ENCODE peak calls at places on chromosomes 12 and 14, in six cellular contexts. One of them, this sample, is unnamed.

GRCh38 chr12:122322501-122322900 is 56.2 kb upstream of the VPS33A start:
- DNase-seq in A549: no peak
- DNase-seq in adrenal gland: no peak
- DNase-seq in HFF-Myc: peak; percentile 11
- DNase-seq in H1: no peak
- DNase-seq in bronchial epithelial cell: peak; percentile 34
- DNase-seq in this sample: no peak

GRCh38 chr14:29548948-29549370 is 378.7 kb downstream of the PRKD1 start:
- DNase-seq in H1: no peak
- DNase-seq in bronchial epithelial cell: peak; percentile 69
- DNase-seq in A549: peak; percentile 68
- DNase-seq in adrenal gland: peak; percentile 36
- DNase-seq in HFF-Myc: peak; percentile 56
- DNase-seq in this sample: no peak

GRCh38 chr12:61854902-61855301 is 405.3 kb upstream of the USP15 start:
- DNase-seq in bronchial epithelial cell: no peak
- DNase-seq in A549: no peak
- DNase-seq in adrenal gland: no peak
- DNase-seq in H1: no peak
- DNase-seq in HFF-Myc: no peak
- DNase-seq in this sample: no peak

GRCh38 chr12:105492591-105492990 is 162.1 kb downstream of the C12orf75 start:
- DNase-seq in adrenal gland: no peak
- DNase-seq in A549: no peak
- DNase-seq in bronchial epithelial cell: no peak
- DNase-seq in H1: no peak
- DNase-seq in HFF-Myc: peak; percentile 42
- DNase-seq in this sample: no peak

GRCh38 chr14:105086833-105087307 is 21.6 kb upstream of the GPR132 start:
- DNase-seq in bronchial epithelial cell: peak; percentile 57
- DNase-seq in HFF-Myc: no peak
- DNase-seq in H1: peak; percentile 89
- DNase-seq in A549: peak; percentile 85
- DNase-seq in adrenal gland: peak; percentile 71
- DNase-seq in this sample: no peak

GRCh38 chr12:6302621-6303020 is 7.9 kb upstream of the PLEKHG6 start:
- DNase-seq in A549: no peak
- DNase-seq in HFF-Myc: no peak
- DNase-seq in adrenal gland: no peak
- DNase-seq in H1: no peak
- DNase-seq in bronchial epithelial cell: no peak
- DNase-seq in this sample: no peak

GRCh38 chr12:93847517-93848452 is 170.6 kb downstream of the CRADD start:
- DNase-seq in bronchial epithelial cell: no peak
- DNase-seq in HFF-Myc: no peak
- DNase-seq in H1: no peak
- DNase-seq in adrenal gland: no peak
- DNase-seq in A549: no peak
- DNase-seq in this sample: peak; percentile 35

GRCh38 chr12:25830456-25830855 is 128.0 kb upstream of the RASSF8 start:
- DNase-seq in bronchial epithelial cell: peak; percentile 39
- DNase-seq in adrenal gland: no peak
- DNase-seq in H1: no peak
- DNase-seq in A549: no peak
- DNase-seq in HFF-Myc: peak; percentile 90
- DNase-seq in this sample: no peak

GRCh38 chr12:18139254-18139653 is 49.3 kb upstream of the RERGL start:
- DNase-seq in bronchial epithelial cell: no peak
- DNase-seq in A549: no peak
- DNase-seq in H1: no peak
- DNase-seq in adrenal gland: no peak
- DNase-seq in HFF-Myc: no peak
- DNase-seq in this sample: no peak

GRCh38 chr12:46470039-46470627 is 97.6 kb upstream of the SLC38A2 start:
- DNase-seq in HFF-Myc: no peak
- DNase-seq in H1: no peak
- DNase-seq in A549: no peak
- DNase-seq in adrenal gland: no peak
- DNase-seq in bronchial epithelial cell: no peak
- DNase-seq in this sample: no peak

GRCh38 chr14:70180718-70181117 is 8.0 kb downstream of the SLC8A3 start:
- DNase-seq in HFF-Myc: no peak
- DNase-seq in bronchial epithelial cell: no peak
- DNase-seq in H1: no peak
- DNase-seq in A549: no peak
- DNase-seq in adrenal gland: no peak
- DNase-seq in this sample: no peak

GRCh38 chr12:57724936-57725740 is 13.4 kb downstream of the AGAP2 start:
- DNase-seq in bronchial epithelial cell: no peak
- DNase-seq in A549: no peak
- DNase-seq in adrenal gland: peak; percentile 21
- DNase-seq in HFF-Myc: no peak
- DNase-seq in H1: peak; percentile 40
- DNase-seq in this sample: no peak

GRCh38 chr14:105411017-105411941 is 8.3 kb upstream of the MTA1 start:
- DNase-seq in A549: no peak
- DNase-seq in H1: peak; percentile 74
- DNase-seq in bronchial epithelial cell: peak; percentile 29
- DNase-seq in HFF-Myc: no peak
- DNase-seq in adrenal gland: no peak
- DNase-seq in this sample: no peak

GRCh38 chr12:117231750-117232149 is 41.5 kb upstream of the FBXO21 start:
- DNase-seq in bronchial epithelial cell: no peak
- DNase-seq in A549: peak; percentile 48
- DNase-seq in HFF-Myc: no peak
- DNase-seq in H1: peak; percentile 73
- DNase-seq in adrenal gland: no peak
- DNase-seq in this sample: no peak

GRCh38 chr12:117240356-117240755 is 50.1 kb upstream of the FBXO21 start:
- DNase-seq in A549: no peak
- DNase-seq in adrenal gland: no peak
- DNase-seq in HFF-Myc: no peak
- DNase-seq in bronchial epithelial cell: no peak
- DNase-seq in H1: no peak
- DNase-seq in this sample: no peak

GRCh38 chr12:117235261-117235660 is 45.0 kb upstream of the FBXO21 start:
- DNase-seq in adrenal gland: no peak
- DNase-seq in H1: no peak
- DNase-seq in bronchial epithelial cell: no peak
- DNase-seq in HFF-Myc: no peak
- DNase-seq in A549: no peak
- DNase-seq in this sample: no peak

GRCh38 chr12:117234441-117234840 is 44.2 kb upstream of the FBXO21 start:
- DNase-seq in HFF-Myc: no peak
- DNase-seq in adrenal gland: no peak
- DNase-seq in bronchial epithelial cell: no peak
- DNase-seq in H1: no peak
- DNase-seq in A549: no peak
- DNase-seq in this sample: no peak

GRCh38 chr12:117236456-117237001 is 46.3 kb upstream of the FBXO21 start:
- DNase-seq in HFF-Myc: no peak
- DNase-seq in A549: peak; percentile 82
- DNase-seq in bronchial epithelial cell: peak; percentile 35
- DNase-seq in H1: peak; percentile 100
- DNase-seq in adrenal gland: peak; percentile 90
- DNase-seq in this sample: no peak
- TF ChIP-seq CTCF in HFF-Myc: peak; percentile 91
- TF ChIP-seq CTCF in A549: peak; percentile 88
- TF ChIP-seq CTCF in bronchial epithelial cell: peak; percentile 80
- TF ChIP-seq CTCF in H1: peak; percentile 72
- TF ChIP-seq CTCF in adrenal gland: peak; percentile 73
- TF ChIP-seq CTCF in this sample: peak; percentile 87

GRCh38 chr12:66065146-66065545 is 65.4 kb downstream of the LLPH start:
- DNase-seq in H1: no peak
- DNase-seq in HFF-Myc: no peak
- DNase-seq in bronchial epithelial cell: no peak
- DNase-seq in A549: no peak
- DNase-seq in adrenal gland: no peak
- DNase-seq in this sample: no peak

GRCh38 chr12:66066071-66066928 is 64.2 kb downstream of the LLPH start:
- DNase-seq in adrenal gland: no peak
- DNase-seq in H1: no peak
- DNase-seq in bronchial epithelial cell: no peak
- DNase-seq in HFF-Myc: peak; percentile 83
- DNase-seq in A549: no peak
- DNase-seq in this sample: no peak

GRCh38 chr12:66063976-66064375 is 66.6 kb downstream of the LLPH start:
- DNase-seq in HFF-Myc: no peak
- DNase-seq in bronchial epithelial cell: no peak
- DNase-seq in H1: no peak
- DNase-seq in adrenal gland: no peak
- DNase-seq in A549: no peak
- DNase-seq in this sample: no peak

GRCh38 chr12:66065623-66066022 is 64.9 kb downstream of the LLPH start:
- DNase-seq in H1: no peak
- DNase-seq in adrenal gland: no peak
- DNase-seq in A549: no peak
- DNase-seq in HFF-Myc: peak; percentile 45
- DNase-seq in bronchial epithelial cell: no peak
- DNase-seq in this sample: no peak

DNA sequence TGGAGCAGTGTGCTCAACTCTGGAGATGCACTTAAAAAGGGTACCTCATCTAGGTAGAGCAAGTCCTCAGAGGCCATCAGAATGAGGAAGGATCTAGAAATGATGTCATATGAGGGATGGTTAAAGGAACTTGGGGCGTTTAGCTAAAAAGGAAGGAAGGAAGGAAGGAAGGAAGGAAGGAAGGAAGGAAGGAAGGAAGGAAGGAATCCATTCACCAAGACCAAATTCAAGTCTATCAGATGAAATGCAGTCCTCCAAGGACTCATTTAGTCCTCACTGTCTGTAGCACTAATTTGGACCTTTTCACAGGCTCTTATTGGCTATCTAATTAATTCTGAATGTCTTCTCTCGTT is 63.6 kb downstream of the LLPH start:
- DNase-seq in adrenal gland: no peak
- DNase-seq in A549: no peak
- DNase-seq in H1: no peak
- DNase-seq in HFF-Myc: no peak
- DNase-seq in bronchial epithelial cell: no peak
- DNase-seq in this sample: no peak
- TF ChIP-seq CTCF in adrenal gland: no peak
- TF ChIP-seq CTCF in A549: no peak
- TF ChIP-seq CTCF in H1: no peak
- TF ChIP-seq CTCF in HFF-Myc: no peak
- TF ChIP-seq CTCF in bronchial epithelial cell: no peak
- TF ChIP-seq CTCF in this sample: no peak

GRCh38 chr12:125346361-125346760 is 281.1 kb downstream of the AACS start:
- DNase-seq in bronchial epithelial cell: no peak
- DNase-seq in A549: no peak
- DNase-seq in H1: peak; percentile 42
- DNase-seq in adrenal gland: no peak
- DNase-seq in HFF-Myc: no peak
- DNase-seq in this sample: no peak
- TF ChIP-seq CTCF in bronchial epithelial cell: no peak
- TF ChIP-seq CTCF in A549: no peak
- TF ChIP-seq CTCF in H1: peak; percentile 28
- TF ChIP-seq CTCF in adrenal gland: no peak
- TF ChIP-seq CTCF in HFF-Myc: no peak
- TF ChIP-seq CTCF in this sample: no peak

DNA sequence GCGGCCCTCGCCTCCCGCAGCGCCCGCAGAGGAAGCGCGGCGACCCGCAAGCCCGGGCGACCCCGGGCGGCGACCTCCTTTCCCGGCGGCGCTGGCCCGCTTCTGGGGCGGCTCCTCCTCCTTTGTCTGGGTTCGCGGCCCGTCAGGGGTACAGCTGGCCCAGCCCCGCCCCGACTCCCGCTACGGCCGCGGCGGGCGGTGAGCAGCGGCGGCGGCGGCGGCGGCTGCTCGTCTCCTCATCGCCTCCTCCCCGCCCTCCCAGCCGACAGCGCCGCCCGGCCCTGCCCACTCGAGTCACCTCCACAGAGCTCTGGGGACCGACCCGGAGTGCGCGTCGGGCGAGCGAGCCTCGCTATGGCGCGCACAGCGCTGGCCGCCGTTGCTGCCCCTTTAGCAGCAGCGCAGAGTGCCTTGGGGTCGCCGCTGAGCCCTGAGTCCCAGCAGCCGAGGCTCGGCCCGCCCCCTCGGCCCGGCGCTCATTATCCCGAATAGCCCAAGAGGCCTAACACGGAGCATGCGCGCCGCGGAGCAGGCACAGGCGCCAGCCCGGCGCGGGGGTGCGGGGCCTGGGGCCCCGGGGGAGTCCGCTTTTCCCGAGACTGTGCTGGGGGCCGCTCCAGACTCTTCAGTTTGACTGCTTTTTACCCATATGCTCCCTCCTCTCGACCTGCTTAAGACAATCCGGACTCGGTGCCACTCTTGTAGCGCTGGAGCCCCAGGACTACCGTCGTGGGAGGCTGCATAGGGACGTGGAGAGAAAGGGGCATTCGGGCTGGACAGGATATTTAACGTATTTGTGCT is at the start of gene SOS2:
- DNase-seq in A549: peak; percentile 87
- DNase-seq in HFF-Myc: no peak
- DNase-seq in bronchial epithelial cell: peak; percentile 61
- DNase-seq in adrenal gland: peak; percentile 86
- DNase-seq in H1: peak; percentile 93
- DNase-seq in this sample: no peak
- TF ChIP-seq CTCF in A549: peak; percentile 8
- TF ChIP-seq CTCF in HFF-Myc: no peak
- TF ChIP-seq CTCF in bronchial epithelial cell: no peak
- TF ChIP-seq CTCF in adrenal gland: no peak
- TF ChIP-seq CTCF in H1: no peak
- TF ChIP-seq CTCF in this sample: no peak

GRCh38 chr12:91349451-91349850 is 166.8 kb upstream of the DCN start:
- DNase-seq in adrenal gland: no peak
- DNase-seq in bronchial epithelial cell: no peak
- DNase-seq in H1: no peak
- DNase-seq in HFF-Myc: no peak
- DNase-seq in A549: no peak
- DNase-seq in this sample: no peak

GRCh38 chr12:91344408-91344807 is 161.8 kb upstream of the DCN start:
- DNase-seq in bronchial epithelial cell: no peak
- DNase-seq in adrenal gland: no peak
- DNase-seq in HFF-Myc: no peak
- DNase-seq in H1: no peak
- DNase-seq in A549: no peak
- DNase-seq in this sample: no peak

GRCh38 chr12:91343010-91343409 is 160.4 kb upstream of the DCN start:
- DNase-seq in HFF-Myc: no peak
- DNase-seq in H1: no peak
- DNase-seq in A549: no peak
- DNase-seq in bronchial epithelial cell: no peak
- DNase-seq in adrenal gland: no peak
- DNase-seq in this sample: no peak

GRCh38 chr12:91347686-91348085 is 165.1 kb upstream of the DCN start:
- DNase-seq in H1: no peak
- DNase-seq in A549: no peak
- DNase-seq in HFF-Myc: no peak
- DNase-seq in bronchial epithelial cell: no peak
- DNase-seq in adrenal gland: no peak
- DNase-seq in this sample: no peak

GRCh38 chr12:91346827-91347226 is 164.2 kb upstream of the DCN start:
- DNase-seq in HFF-Myc: no peak
- DNase-seq in bronchial epithelial cell: no peak
- DNase-seq in H1: no peak
- DNase-seq in A549: no peak
- DNase-seq in adrenal gland: no peak
- DNase-seq in this sample: no peak
- TF ChIP-seq CTCF in HFF-Myc: no peak
- TF ChIP-seq CTCF in bronchial epithelial cell: no peak
- TF ChIP-seq CTCF in H1: no peak
- TF ChIP-seq CTCF in A549: no peak
- TF ChIP-seq CTCF in adrenal gland: no peak
- TF ChIP-seq CTCF in this sample: no peak